ENCODE peak calls at places on chromosomes 16 and 17, in six cellular contexts. S is K562, B is GM12878, K is H1, R is HCT116, Z is HepG2. H is an unnamed sample.

GRCh38 chr16:56360117-56361008 is 65.0 kb downstream of the AMFR start:
- DNase-seq in S (no peak), B (no peak), K (peak; percentile 36), R (no peak), Z (no peak), H (no peak)

GRCh38 chr17:77718669-77718961 is 239.9 kb upstream of the TNRC6C start:
- DNase-seq in S (no peak), B (no peak), K (no peak), R (no peak), Z (no peak), H (no peak)

GRCh38 chr16:86611517-86611840 is 33.1 kb downstream of the FOXL1 start:
- DNase-seq in S (no peak), B (no peak), K (no peak), R (no peak), Z (no peak), H (no peak)

GRCh38 chr17:50739098-50739497 is 19.7 kb downstream of the LUC7L3 start:
- DNase-seq in S (no peak), B (no peak), K (no peak), R (no peak), Z (no peak), H (no peak)

GRCh38 chr17:3879181-3879580 is 13.7 kb downstream of the CAMKK1 start:
- DNase-seq in S (no peak), B (no peak), K (no peak), R (no peak), Z (no peak), H (peak; percentile 20)

GRCh38 chr17:50354198-50354597 is 8.3 kb downstream of the XYLT2 start:
- DNase-seq in S (no peak), B (no peak), K (no peak), R (no peak), Z (no peak), H (no peak)

GRCh38 chr16:526181-527014 is 1.1 kb upstream of the CAPN15 start:
- DNase-seq in S (no peak), B (no peak), K (no peak), R (no peak), Z (no peak), H (no peak)

GRCh38 chr16:64469906-64470702 is 651.8 kb downstream of the CDH11 start:
- DNase-seq in S (no peak), B (no peak), K (no peak), R (no peak), Z (no peak), H (no peak)

GRCh38 chr16:10250137-10250850 is 68.1 kb upstream of the GRIN2A start:
- DNase-seq in S (no peak), B (no peak), K (no peak), R (peak; percentile 7), Z (no peak), H (no peak)

GRCh38 chr16:7456221-7456620 is 123.6 kb downstream of the RBFOX1 start:
- DNase-seq in S (no peak), B (no peak), K (no peak), R (no peak), Z (no peak), H (no peak)

GRCh38 chr17:58402047-58402446 is 15.3 kb downstream of the RNF43 start:
- DNase-seq in S (no peak), B (no peak), K (no peak), R (peak; percentile 85), Z (no peak), H (no peak)

GRCh38 chr17:7208754-7209460 is 10.7 kb downstream of the DLG4 start:
- DNase-seq in S (no peak), B (no peak), K (no peak), R (no peak), Z (no peak), H (no peak)

GRCh38 chr17:49031965-49032928 is 35.1 kb downstream of the IGF2BP1 start:
- DNase-seq in S (peak; percentile 75), B (peak; percentile 16), K (peak; percentile 60), R (peak; percentile 82), Z (peak; percentile 86), H (peak; percentile 76)

GRCh38 chr17:50153650-50154575 is 3.4 kb upstream of the PPP1R9B start:
- DNase-seq in S (peak; percentile 83), B (no peak), K (no peak), R (no peak), Z (no peak), H (no peak)

GRCh38 chr17:2082003-2082862 is 27.3 kb downstream of the HIC1 start:
- DNase-seq in S (no peak), B (no peak), K (no peak), R (no peak), Z (no peak), H (no peak)

GRCh38 chr16:73043828-73044493 is 4.0 kb downstream of the ZFHX3 start:
- DNase-seq in S (no peak), B (no peak), K (no peak), R (no peak), Z (no peak), H (no peak)

GRCh38 chr16:57809843-57810196 is 7.5 kb upstream of the KIFC3 start:
- DNase-seq in S (no peak), B (no peak), K (no peak), R (no peak), Z (no peak), H (no peak)

GRCh38 chr16:69260019-69260418 is 51.1 kb upstream of the VPS4A start:
- DNase-seq in S (no peak), B (no peak), K (no peak), R (no peak), Z (no peak), H (no peak)

GRCh38 chr17:7215652-7216139 is 3.9 kb downstream of the DLG4 start:
- DNase-seq in S (no peak), B (no peak), K (no peak), R (no peak), Z (no peak), H (no peak)

GRCh38 chr17:67708378-67708777 is 9.4 kb upstream of the NOL11 start:
- DNase-seq in S (peak; percentile 53), B (no peak), K (peak; percentile 44), R (no peak), Z (no peak), H (no peak)

GRCh38 chr17:67713169-67713568 is 4.6 kb upstream of the NOL11 start:
- DNase-seq in S (no peak), B (no peak), K (no peak), R (no peak), Z (no peak), H (no peak)

GRCh38 chr17:67716405-67716798 is 1.3 kb upstream of the NOL11 start:
- DNase-seq in S (peak; percentile 24), B (no peak), K (no peak), R (no peak), Z (no peak), H (no peak)

GRCh38 chr17:67711916-67712315 is 5.8 kb upstream of the NOL11 start:
- DNase-seq in S (no peak), B (no peak), K (no peak), R (no peak), Z (no peak), H (no peak)

GRCh38 chr17:67712375-67712774 is 5.4 kb upstream of the NOL11 start:
- DNase-seq in S (no peak), B (no peak), K (no peak), R (no peak), Z (no peak), H (no peak)
- H3K27me3 ChIP-seq in S (no peaks in the 10 kb centered on the region), B (no peaks in the 10 kb centered on the region), K (no peaks in the 10 kb centered on the region), R (no peaks in the 10 kb centered on the region), Z (no peaks in the 10 kb centered on the region), H (no peaks in the 10 kb centered on the region)

DNA sequence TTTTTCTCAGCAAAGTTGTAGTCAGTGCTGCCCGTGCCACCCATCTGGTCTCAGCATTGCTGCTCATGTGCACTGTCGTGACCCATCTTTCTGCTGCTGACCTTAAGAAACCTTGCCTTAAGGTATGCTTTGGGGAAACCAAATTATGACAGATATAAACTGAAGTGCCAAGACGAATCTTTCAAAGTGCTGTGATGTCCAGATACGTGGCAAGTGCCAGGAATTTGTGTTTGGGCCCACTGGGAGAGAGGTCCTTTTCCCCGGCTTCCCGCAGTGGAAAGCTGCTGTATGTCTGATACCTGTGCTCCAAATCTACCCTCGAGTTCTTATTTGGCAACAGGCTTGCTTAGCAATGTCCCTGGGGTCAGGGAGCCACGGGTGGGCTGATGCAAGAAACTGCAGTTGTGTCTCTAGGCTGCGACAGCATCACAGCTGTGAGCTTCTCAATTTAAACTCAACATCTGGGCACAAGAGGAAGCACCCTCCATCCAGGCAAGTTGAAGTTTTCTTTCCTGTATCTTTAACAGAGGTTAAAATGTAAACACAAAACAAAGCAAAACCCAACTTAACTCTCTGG is 30.3 kb upstream of the TOX3 start:
- DNase-seq in S (no peak), B (no peak), K (no peak), R (no peak), Z (no peak), H (no peak)
- TF ChIP-seq ZNF274 in S (no peak), B (no peak), K (no peak), R (no peak), Z (no peak), H (no peak)

GRCh38 chr17:8979715-8980114 is 14.2 kb upstream of the PIK3R5 start:
- DNase-seq in S (no peak), B (no peak), K (no peak), R (no peak), Z (no peak), H (no peak)

GRCh38 chr17:8976638-8977037 is 11.1 kb upstream of the PIK3R5 start:
- DNase-seq in S (no peak), B (no peak), K (no peak), R (no peak), Z (no peak), H (no peak)

GRCh38 chr17:8975091-8975707 is 9.7 kb upstream of the PIK3R5 start:
- DNase-seq in S (no peak), B (no peak), K (no peak), R (no peak), Z (peak; percentile 10), H (no peak)
- TF ChIP-seq YY1 in S (no peak), B (no peak), K (no peak), R (no peak), Z (no peak), H (no peak)

GRCh38 chr17:41814195-41814594 is 1.4 kb downstream of the FKBP10 start:
- DNase-seq in S (no peak), B (no peak), K (no peak), R (no peak), Z (no peak), H (no peak)

GRCh38 chr17:41811549-41812175 is at the start of gene P3H4:
- DNase-seq in S (peak; percentile 72), B (no peak), K (peak; percentile 93), R (peak; percentile 44), Z (peak; percentile 60), H (no peak)

GRCh38 chr17:41812176-41813038 is at the start of gene FKBP10:
- DNase-seq in S (no peak), B (no peak), K (peak; percentile 91), R (peak; percentile 54), Z (peak; percentile 90), H (peak; percentile 88)

GRCh38 chr17:41813699-41814124 is 908 bp downstream of the FKBP10 start:
- DNase-seq in S (no peak), B (no peak), K (no peak), R (no peak), Z (no peak), H (no peak)

DNA sequence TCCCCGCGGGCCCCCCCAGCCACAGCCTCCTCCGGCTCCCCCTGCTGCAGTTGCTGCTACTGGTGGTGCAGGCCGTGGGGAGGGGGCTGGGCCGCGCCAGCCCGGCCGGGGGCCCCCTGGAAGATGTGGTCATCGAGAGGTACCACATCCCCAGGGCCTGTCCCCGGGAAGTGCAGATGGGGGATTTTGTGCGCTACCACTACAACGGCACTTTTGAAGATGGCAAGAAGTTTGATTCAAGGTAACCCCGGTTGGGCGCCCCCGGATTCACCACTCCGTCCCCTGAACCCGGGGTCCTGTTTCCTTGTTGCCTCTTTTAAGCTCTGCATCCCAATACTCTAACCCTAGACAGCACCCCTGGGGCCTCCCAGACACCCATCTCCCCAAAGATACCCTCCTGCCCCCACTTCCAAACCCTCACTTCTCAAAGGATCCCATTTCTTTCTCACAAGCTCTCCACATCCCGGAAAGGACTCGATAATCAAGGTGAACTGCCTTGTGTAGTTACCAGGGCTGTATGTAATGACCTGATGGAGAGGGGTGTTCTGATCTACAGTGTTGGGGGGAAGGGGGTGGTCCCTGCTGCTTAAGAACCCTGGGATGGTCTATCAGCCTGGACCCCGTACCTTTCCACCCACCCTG is 356 bp downstream of the FKBP10 start:
- DNase-seq in S (peak; percentile 3), B (no peak), K (no peak), R (no peak), Z (no peak), H (no peak)
- H3K27me3 ChIP-seq in S (no peaks in the 10 kb centered on the region), B (no peaks in the 10 kb centered on the region), K (peaks cover 6% of the 10 kb centered on the region), R (no peaks in the 10 kb centered on the region), Z (no peaks in the 10 kb centered on the region), H (no peaks in the 10 kb centered on the region)